ENCODE peak calls at places on chromosomes 4 and X, in nine cellular contexts. A is GM23248; P is activated T-cell treated with anti-CD3 and anti-CD28 coated beads, Interleukin-2, amount 50 U/mL, for 72 hours; F is GM12891; W is endothelial cell of umbilical vein; T is activated CD8-positive, alpha-beta T cell treated with anti-CD3 and anti-CD28 coated beads, Interleukin-2, amount 10 ng/mL, durations not matched to agents 7 days and 5 days; R is kidney glomerular epithelial cell; V is MM.1S; U is neural progenitor cell. D is an unnamed sample.

GRCh38 chr4:106929248-106929647 is 106.9 kb downstream of the DKK2 start:
- DNase-seq in A (no peak), P (no peak), F (no peak), W (no peak), T (no peak), R (no peak), V (no peak), U (no peak), D (no peak)

GRCh38 chrX:150692837-150693781 is at the start of gene MTMR1:
- DNase-seq in A (peak), P (peak), F (peak), W (peak), T (peak), R (no peak), V (peak), U (peak), D (peak)

GRCh38 chrX:12894074-12894691 is 12.2 kb upstream of the TLR8 start:
- DNase-seq in A (peak), P (peak), F (no peak), W (peak), T (peak), R (no peak), V (peak), U (peak), D (peak)

GRCh38 chr4:17098946-17099345 is 200.5 kb upstream of the LDB2 start:
- DNase-seq in A (no peak), P (no peak), F (no peak), W (no peak), T (no peak), R (no peak), V (no peak), U (no peak), D (no peak)

GRCh38 chr4:24736066-24736465 is 59.3 kb upstream of the SOD3 start:
- DNase-seq in A (peak), P (no peak), F (no peak), W (peak), T (no peak), R (no peak), V (no peak), U (peak), D (peak)

GRCh38 chr4:186760576-186760975 is 36.9 kb upstream of the FAT1 start:
- DNase-seq in A (peak), P (no peak), F (no peak), W (no peak), T (no peak), R (peak), V (no peak), U (no peak), D (no peak)

GRCh38 chr4:80142396-80143304 is 54.7 kb upstream of the PRDM8 start:
- DNase-seq in A (peak), P (no peak), F (no peak), W (peak), T (no peak), R (no peak), V (no peak), U (no peak), D (peak)

GRCh38 chr4:121233982-121234381 is 69.9 kb upstream of the TNIP3 start:
- DNase-seq in A (no peak), P (no peak), F (no peak), W (no peak), T (no peak), R (no peak), V (no peak), U (peak), D (no peak)

GRCh38 chr4:109998867-109999303 is 86.2 kb downstream of the EGF start:
- DNase-seq in A (peak), P (peak), F (peak), W (peak), T (peak), R (peak), V (peak), U (peak), D (peak)

GRCh38 chr4:76386566-76387305 is 34.2 kb downstream of the CCDC158 start:
- DNase-seq in A (no peak), P (no peak), F (no peak), W (no peak), T (no peak), R (no peak), V (no peak), U (no peak), D (no peak)

GRCh38 chr4:113012776-113013175 is 36.7 kb upstream of the ANK2 start:
- DNase-seq in A (no peak), P (no peak), F (no peak), W (no peak), T (no peak), R (no peak), V (no peak), U (no peak), D (no peak)

GRCh38 chr4:11420327-11420726 is 8.4 kb downstream of the HS3ST1 start:
- DNase-seq in A (no peak), P (no peak), F (no peak), W (no peak), T (no peak), R (no peak), V (no peak), U (no peak), D (no peak)

D was measured in lung microvascular endothelial cell.